ENCODE peak calls at places on chromosomes 13 and 19, in five cellular contexts. T is H1, D is GM12892, X is GM12878, F is K562. U is an unnamed sample.

GRCh38 chr13:48804836-48805601 is 151.3 kb downstream of the CYSLTR2 start:
- DNase-seq in T (no peak), D (no peak), X (no peak), F (no peak), U (no peak)

GRCh38 chr13:80082396-80083096 is 258.4 kb downstream of the SPRY2 start:
- DNase-seq in T (no peak), D (no peak), X (no peak), F (no peak), U (no peak)

GRCh38 chr13:27971236-27971645 is 2.1 kb upstream of the CDX2 start:
- DNase-seq in T (peak; percentile 84), D (no peak), X (no peak), F (no peak), U (no peak)

GRCh38 chr13:107807306-107808073 is 407.8 kb downstream of the LIG4 start:
- DNase-seq in T (no peak), D (no peak), X (no peak), F (no peak), U (no peak)

GRCh38 chr13:99886706-99887105 is 84.9 kb downstream of the ZIC5 start:
- DNase-seq in T (peak; percentile 38), D (no peak), X (no peak), F (no peak), U (no peak)

GRCh38 chr13:66162470-66162869 is 1067.7 kb downstream of the PCDH9 start:
- DNase-seq in T (no peak), D (no peak), X (no peak), F (no peak), U (no peak)

GRCh38 chr19:35618857-35619256 is 6.3 kb downstream of the HAUS5 start:
- DNase-seq in T (peak; percentile 45), D (no peak), X (no peak), F (no peak), U (no peak)

GRCh38 chr19:18915639-18916038 is 3.5 kb downstream of the COPE start:
- DNase-seq in T (peak; percentile 68), D (no peak), X (no peak), F (no peak), U (no peak)

GRCh38 chr13:20891034-20891433 is 11.5 kb downstream of the XPO4 start:
- DNase-seq in T (no peak), D (no peak), X (no peak), F (no peak), U (no peak)

DNA sequence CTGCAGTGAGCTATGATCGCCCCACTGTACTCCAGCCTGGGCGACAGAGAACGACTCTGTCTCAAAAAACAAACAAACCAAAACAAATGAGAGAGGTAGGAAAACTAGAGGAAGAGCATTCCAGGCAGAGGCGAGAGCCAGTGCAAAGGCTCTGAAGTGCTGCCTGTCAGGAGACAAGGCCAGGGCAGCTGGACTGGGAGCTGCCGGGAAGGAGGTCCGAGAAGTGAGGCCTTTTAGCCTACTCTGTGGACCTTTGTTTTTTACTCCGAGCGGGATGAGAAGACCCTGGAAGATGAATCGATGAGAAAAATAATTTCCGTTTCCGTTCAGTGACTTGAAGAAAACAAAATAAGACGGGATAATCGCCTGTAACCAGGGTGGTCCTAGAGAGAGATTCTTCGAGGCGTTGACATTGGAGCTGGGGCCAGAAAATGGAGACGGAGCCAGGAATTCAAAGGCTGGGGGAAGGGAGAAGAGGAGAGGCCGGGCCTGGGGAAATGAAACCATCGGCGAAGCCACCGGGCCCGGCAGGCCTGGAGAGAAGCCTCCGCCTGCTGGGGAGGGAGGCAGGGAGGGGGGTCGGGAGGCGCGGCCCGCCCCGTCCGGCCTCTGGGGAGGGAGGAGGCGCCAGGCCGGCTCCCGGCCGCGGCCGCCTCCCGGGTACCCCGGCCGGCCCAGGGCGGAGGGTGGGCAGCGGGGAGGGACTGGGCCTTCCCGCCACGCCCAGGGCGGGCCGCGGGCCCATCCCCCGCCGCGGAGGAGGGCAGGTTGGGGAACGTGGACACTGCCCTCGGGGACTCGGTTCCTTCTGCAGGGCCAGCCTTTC is 7.8 kb upstream of the SERTAD1 start:
- DNase-seq in T (peak; percentile 86), D (peak; percentile 89), X (no peak), F (peak; percentile 93), U (peak; percentile 80)
- TF ChIP-seq TAF1 in T (peak; percentile 63), D (peak; percentile 58), X (peak; percentile 85), F (peak; percentile 75), U (peak; percentile 46)

GRCh38 chr13:24218320-24218719 is 57.8 kb downstream of the SPATA13 start:
- DNase-seq in T (no peak), D (no peak), X (no peak), F (no peak), U (no peak)

GRCh38 chr13:24220086-24220703 is 59.7 kb downstream of the SPATA13 start:
- DNase-seq in T (no peak), D (peak; percentile 32), X (no peak), F (peak; percentile 66), U (peak; percentile 44)

GRCh38 chr13:24217601-24218281 is 57.2 kb downstream of the SPATA13 start:
- DNase-seq in T (no peak), D (no peak), X (no peak), F (no peak), U (no peak)

GRCh38 chr13:24221007-24221406 is 60.5 kb downstream of the SPATA13 start:
- DNase-seq in T (no peak), D (no peak), X (no peak), F (peak; percentile 3), U (no peak)

GRCh38 chr13:24218977-24219376 is 58.5 kb downstream of the SPATA13 start:
- DNase-seq in T (no peak), D (no peak), X (no peak), F (no peak), U (no peak)
- TF ChIP-seq TAF1 in T (no peak), D (no peak), X (no peak), F (no peak), U (no peak)

GRCh38 chr19:34364830-34365462 is at the start of gene GPI:
- DNase-seq in T (peak; percentile 83), D (peak; percentile 84), X (no peak), F (peak; percentile 78), U (peak; percentile 84)

GRCh38 chr19:34366670-34367423 is 1.9 kb downstream of the GPI start:
- DNase-seq in T (no peak), D (no peak), X (no peak), F (peak; percentile 40), U (no peak)

GRCh38 chr19:34367424-34367957 is 2.5 kb downstream of the GPI start:
- DNase-seq in T (no peak), D (no peak), X (no peak), F (no peak), U (no peak)

GRCh38 chr19:34364462-34364829 is 550 bp upstream of the GPI start:
- DNase-seq in T (no peak), D (no peak), X (no peak), F (no peak), U (no peak)

DNA sequence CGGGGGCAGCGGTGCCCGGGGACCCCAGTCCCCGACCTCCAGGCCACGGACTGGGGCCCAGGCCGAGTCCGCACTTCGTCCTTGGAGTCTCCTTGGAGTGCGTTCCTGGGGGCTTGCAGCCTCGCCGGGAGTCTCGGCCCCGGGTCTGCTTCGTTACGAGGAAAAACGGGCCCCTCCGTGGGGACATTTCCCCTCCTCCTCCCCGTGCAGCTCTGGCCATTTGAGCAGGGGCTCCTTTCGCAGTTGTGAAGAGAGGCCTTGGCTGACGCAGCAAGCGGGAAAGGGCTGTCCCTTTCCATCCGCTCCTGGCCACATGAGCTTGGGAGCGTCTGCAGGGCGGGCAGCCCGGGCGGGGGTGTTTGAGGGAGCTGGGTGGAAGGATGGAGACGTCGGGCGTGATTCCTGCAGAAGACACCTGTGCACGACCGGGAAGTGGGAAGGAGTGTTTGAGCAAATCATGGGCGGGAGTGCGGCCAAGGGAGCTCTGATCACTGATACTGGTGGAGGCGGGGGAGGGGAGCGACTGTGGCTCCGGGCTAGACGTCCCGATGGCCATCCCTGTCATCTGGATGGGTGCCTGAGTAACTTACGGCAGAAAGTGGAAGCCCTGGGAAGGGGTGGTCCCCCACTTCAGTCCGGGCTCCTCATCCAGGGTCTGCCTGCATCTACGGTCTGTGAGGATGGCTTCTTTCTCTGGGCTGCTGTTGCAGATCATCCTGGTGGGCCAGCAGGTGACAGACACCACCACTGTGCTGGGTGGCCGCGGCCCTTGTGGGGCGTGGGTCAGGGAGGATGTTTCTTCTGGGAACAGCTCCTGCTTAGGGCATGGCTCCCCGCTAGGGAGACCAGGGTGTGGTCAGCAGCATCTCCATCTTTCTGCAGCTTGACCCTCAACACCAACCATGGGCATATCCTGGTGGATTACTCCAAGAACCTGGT is 736 bp downstream of the GPI start:
- DNase-seq in T (peak; percentile 60), D (peak; percentile 31), X (no peak), F (peak; percentile 68), U (peak; percentile 25)
- TF ChIP-seq TAF1 in T (no peak), D (no peak), X (no peak), F (no peak), U (no peak)

GRCh38 chr19:14530505-14530904 is 1.1 kb downstream of the TECR start:
- DNase-seq in T (no peak), D (no peak), X (no peak), F (no peak), U (no peak)

GRCh38 chr19:14530005-14530348 is 583 bp downstream of the TECR start:
- DNase-seq in T (no peak), D (no peak), X (no peak), F (no peak), U (no peak)

GRCh38 chr19:14529254-14530004 is at the start of gene TECR:
- DNase-seq in T (peak; percentile 100), D (peak; percentile 90), X (peak; percentile 99), F (peak; percentile 100), U (peak; percentile 88)

GRCh38 chr19:14526423-14526822 is 3.0 kb upstream of the TECR start:
- DNase-seq in T (no peak), D (no peak), X (no peak), F (no peak), U (no peak)

DNA sequence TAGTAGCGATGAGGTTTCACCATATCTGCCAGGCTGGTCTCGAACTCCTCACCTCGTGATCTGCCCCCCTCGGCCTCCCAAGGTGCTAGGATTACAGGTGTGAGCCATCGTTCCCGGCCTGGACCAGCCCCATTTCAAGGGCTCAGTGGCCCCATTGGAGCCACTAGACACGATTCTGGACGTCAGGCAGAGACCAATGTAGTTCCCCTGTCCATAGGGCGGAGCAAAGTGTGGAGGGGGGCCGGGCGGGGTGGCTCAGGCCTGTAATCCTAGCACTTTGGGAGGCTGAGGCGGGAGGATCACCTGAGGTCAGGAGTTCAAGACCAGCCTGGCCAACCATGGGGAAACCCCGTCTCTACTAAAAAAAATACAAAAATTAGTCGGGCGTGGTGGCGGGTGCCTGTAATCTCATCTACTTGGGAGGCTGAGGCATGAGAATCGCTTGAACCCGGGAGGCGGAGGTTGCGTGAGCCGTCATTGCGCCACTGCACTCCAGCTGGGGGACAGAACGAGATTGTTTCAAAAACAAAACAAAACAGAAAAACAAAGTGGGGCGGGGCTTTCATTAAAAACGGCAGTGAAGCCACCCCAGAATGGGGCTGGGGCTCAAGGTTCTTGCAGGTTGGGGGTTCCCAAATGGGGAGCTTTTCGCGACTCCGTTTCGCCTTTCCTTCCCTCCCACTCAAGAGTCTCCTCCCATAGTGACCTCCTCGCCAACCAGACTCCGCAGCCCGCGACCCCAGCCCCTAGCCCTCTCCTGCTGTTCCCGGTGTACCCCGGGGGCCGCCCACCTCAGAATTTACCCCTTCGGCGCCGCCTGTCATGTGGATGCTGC is 758 bp upstream of the TECR start:
- DNase-seq in T (no peak), D (no peak), X (no peak), F (no peak), U (no peak)
- TF ChIP-seq TAF1 in T (no peak), D (no peak), X (no peak), F (no peak), U (no peak)

GRCh38 chr19:55781112-55781511 is 12.2 kb downstream of the RFPL4AL1 start:
- DNase-seq in T (no peak), D (no peak), X (no peak), F (no peak), U (no peak)

GRCh38 chr19:55777528-55777927 is 8.6 kb downstream of the RFPL4AL1 start:
- DNase-seq in T (peak; percentile 40), D (no peak), X (no peak), F (peak; percentile 59), U (no peak)

GRCh38 chr19:55778331-55778730 is 9.4 kb downstream of the RFPL4AL1 start:
- DNase-seq in T (no peak), D (no peak), X (no peak), F (no peak), U (no peak)
- TF ChIP-seq TAF1 in T (no peak), D (no peak), X (no peak), F (no peak), U (no peak)

U was measured in GM12891.